ENCODE peak calls at places on chromosomes 13 and 19, in four cellular contexts. Q is stomach, D is uterus, L is IMR-90. K is an unnamed sample.

GRCh38 chr19:55070755-55071502 is 4.7 kb upstream of the EPS8L1 start:
- DNase-seq in D (no peak), L (peak), Q (peak), K (no peak)

GRCh38 chr13:58024103-58024502 is 392.6 kb downstream of the PCDH17 start:
- DNase-seq in L (no peak), D (no peak), Q (no peak), K (no peak)

GRCh38 chr13:95033890-95034289 is 267.4 kb downstream of the ABCC4 start:
- DNase-seq in Q (no peak), D (no peak), L (no peak), K (no peak)

GRCh38 chr19:4988770-4989251 is 19.9 kb downstream of the KDM4B start:
- DNase-seq in Q (no peak), L (peak), D (peak), K (peak)

GRCh38 chr13:65913173-65913572 is 1317.0 kb downstream of the PCDH9 start:
- DNase-seq in D (no peak), Q (no peak), L (peak), K (no peak)

GRCh38 chr13:53105881-53106280 is 77.3 kb downstream of the OLFM4 start:
- DNase-seq in D (no peak), L (no peak), Q (no peak), K (no peak)

GRCh38 chr13:112761701-112762689 is 72.2 kb downstream of the ATP11A start:
- DNase-seq in D (no peak), L (peak), Q (no peak), K (no peak)

GRCh38 chr19:3880471-3881271 is at the start of gene ATCAY:
- DNase-seq in L (no peak), D (no peak), Q (no peak), K (no peak)

GRCh38 chr19:14366529-14366928 is 14.7 kb upstream of the ADGRE5 start:
- DNase-seq in L (peak), D (no peak), Q (peak), K (peak)

GRCh38 chr13:36847541-36848045 is 28.6 kb downstream of the RFXAP start:
- DNase-seq in D (no peak), Q (peak), L (no peak), K (no peak)

GRCh38 chr13:91242652-91243051 is 104.8 kb upstream of the MIR17HG start:
- DNase-seq in L (no peak), Q (no peak), D (no peak), K (no peak)

GRCh38 chr19:15161028-15161984 is 39.5 kb downstream of the NOTCH3 start:
- DNase-seq in Q (no peak), L (peak), D (no peak), K (no peak)

GRCh38 chr19:10499550-10500246 is 3.5 kb downstream of the KEAP1 start:
- DNase-seq in Q (no peak), D (no peak), L (no peak), K (no peak)

GRCh38 chr13:79777504-79777903 is 296.5 kb downstream of the NDFIP2 start:
- DNase-seq in D (no peak), Q (no peak), L (no peak), K (no peak)

GRCh38 chr13:78743972-78744371 is 85.0 kb upstream of the OBI1 start:
- DNase-seq in Q (no peak), D (no peak), L (no peak), K (no peak)

GRCh38 chr13:78161266-78161665 is 242.6 kb upstream of the EDNRB start:
- DNase-seq in D (no peak), Q (no peak), L (no peak), K (no peak)

GRCh38 chr13:62119739-62120700 is 704.4 kb upstream of the PCDH20 start:
- DNase-seq in L (peak), D (no peak), Q (no peak), K (no peak)

GRCh38 chr13:40984670-40985366 is 34.3 kb downstream of the ELF1 start:
- DNase-seq in D (no peak), L (no peak), Q (no peak), K (no peak)

GRCh38 chr13:98301721-98302120 is 124.7 kb upstream of the RNF113B start:
- DNase-seq in L (peak), Q (no peak), D (no peak), K (no peak)

GRCh38 chr13:110617326-110618072 is 2.2 kb downstream of the NAXD start:
- DNase-seq in Q (peak), D (peak), L (peak), K (no peak)

GRCh38 chr13:24083722-24084421 is 76.6 kb upstream of the SPATA13 start:
- DNase-seq in D (no peak), Q (no peak), L (no peak), K (no peak)

DNA sequence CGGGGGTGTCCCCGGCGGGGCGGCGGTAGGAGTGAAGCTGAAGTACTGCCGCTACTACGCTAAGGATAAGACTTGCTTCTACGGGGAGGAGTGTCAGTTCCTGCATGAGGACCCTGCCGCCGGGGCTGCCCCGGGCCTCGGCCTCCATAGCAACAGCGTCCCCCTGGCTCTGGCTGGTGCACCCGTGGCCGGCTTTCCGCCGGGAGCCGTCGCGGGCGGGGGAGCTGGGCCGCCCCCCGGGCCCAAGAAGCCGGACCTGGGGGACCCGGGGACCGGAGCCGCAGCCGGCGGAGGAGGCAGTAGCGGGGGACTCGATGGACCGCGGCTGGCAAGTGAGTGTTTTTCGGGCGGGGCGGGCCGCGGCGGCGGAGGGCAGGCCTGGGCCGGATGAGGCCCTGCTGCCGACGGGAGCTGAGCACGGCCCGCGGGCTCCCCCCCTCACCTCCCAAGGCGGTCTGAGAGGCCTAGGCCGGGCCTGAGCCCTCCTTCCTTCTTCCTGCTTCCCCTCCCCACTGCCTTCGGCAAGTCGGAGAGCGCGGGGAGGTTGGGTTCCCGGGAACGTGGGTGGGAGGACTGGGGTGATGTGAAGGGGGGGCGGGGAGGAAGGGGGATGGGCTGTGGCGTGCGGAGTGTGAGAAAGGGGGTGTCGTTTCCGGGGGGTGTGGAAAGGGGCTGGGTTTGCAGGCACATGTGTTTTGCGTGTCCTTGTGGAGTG is 568 bp downstream of the PAN3 start:
- DNase-seq in Q (peak), D (peak), L (peak), K (peak)
- TF ChIP-seq POLR2A in Q (no peak), D (peak), L (peak), K (no peak)

GRCh38 chr13:59643239-59643865 is 520.4 kb downstream of the DIAPH3 start:
- DNase-seq in Q (no peak), D (no peak), L (no peak), K (no peak)

GRCh38 chr13:59638404-59638803 is 525.3 kb downstream of the DIAPH3 start:
- DNase-seq in D (no peak), L (no peak), Q (no peak), K (no peak)

GRCh38 chr13:59643906-59644626 is 519.7 kb downstream of the DIAPH3 start:
- DNase-seq in L (no peak), D (no peak), Q (no peak), K (no peak)

GRCh38 chr13:59641758-59642157 is 522.0 kb downstream of the DIAPH3 start:
- DNase-seq in L (no peak), Q (no peak), D (no peak), K (no peak)

GRCh38 chr13:59641261-59641660 is 522.5 kb downstream of the DIAPH3 start:
- DNase-seq in L (no peak), D (no peak), Q (no peak), K (no peak)
- TF ChIP-seq CTCF in L (no peak), D (no peak), Q (no peak), K (no peak)

GRCh38 chr19:27719034-27719433 is 1493.9 kb downstream of the UQCRFS1 start:
- DNase-seq in Q (no peak), D (no peak), L (no peak), K (no peak)
- H3K4me3 ChIP-seq in Q (no peak), D (no peak), L (no peak), K (no peak)

DNA sequence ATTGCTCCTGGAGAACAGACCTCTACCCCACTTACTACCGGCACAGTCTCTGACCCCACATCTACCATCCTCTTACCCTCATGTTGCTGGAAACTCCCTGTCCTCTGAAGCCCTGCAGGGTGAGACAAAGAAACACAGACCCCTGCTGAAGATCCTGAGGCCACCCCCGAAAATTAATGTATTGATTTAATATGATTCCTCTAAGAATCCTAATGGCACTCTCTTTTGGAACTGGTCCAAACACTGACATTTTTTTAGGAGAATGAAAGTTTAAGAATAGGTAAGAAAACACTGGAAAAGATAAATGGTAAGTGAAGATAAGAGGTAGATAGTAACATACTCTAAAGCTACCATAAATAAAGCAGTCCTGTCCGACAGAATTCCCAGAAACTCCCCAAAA is 5.3 kb downstream of the DMKN start:
- DNase-seq in L (no peak), Q (no peak), D (no peak), K (no peak)
- TF ChIP-seq POLR2A in L (no peak), Q (no peak), D (no peak), K (no peak)

DNA sequence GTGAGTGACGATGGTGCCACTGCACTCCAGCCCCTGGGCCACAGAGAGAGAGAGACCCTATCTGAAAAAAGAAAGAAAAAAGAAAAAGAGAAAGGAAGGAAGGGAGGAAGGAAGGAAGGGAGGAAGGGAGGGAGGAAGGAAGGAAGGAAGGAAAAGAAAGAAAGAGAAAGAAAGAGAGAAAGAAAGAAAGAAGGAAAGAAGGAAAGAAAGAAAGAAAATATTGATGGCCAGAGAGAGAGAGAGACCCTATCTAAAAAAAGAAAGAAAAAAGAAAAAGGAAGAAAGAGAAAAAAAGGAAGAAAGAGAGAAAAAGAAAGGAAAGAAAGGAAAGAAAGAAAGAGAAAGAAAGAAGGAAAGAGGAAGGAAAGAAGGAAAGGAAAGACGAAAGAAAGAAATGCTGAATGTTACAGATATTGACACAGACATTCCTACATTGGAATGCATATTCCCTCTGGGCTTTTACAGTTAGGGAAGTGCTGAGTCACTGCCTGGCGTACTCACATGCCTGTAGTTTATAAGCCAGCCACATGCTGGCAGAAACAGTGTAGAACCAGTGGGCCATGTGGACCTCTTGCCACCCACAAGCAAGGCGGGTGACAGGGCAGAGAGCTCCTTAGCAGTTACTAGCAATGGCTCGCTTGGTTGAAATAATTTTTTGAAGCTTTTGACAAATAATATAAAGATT is 34.6 kb upstream of the SLC46A3 start:
- DNase-seq in Q (peak), D (no peak), L (peak), K (no peak)
- TF ChIP-seq CTCF in Q (no peak), D (no peak), L (peak), K (no peak)

GRCh38 chr19:2394054-2394668 is 33.2 kb downstream of the TIMM13 start:
- DNase-seq in L (no peak), D (no peak), Q (no peak), K (no peak)
- H3K4me3 ChIP-seq in L (no peak), D (no peak), Q (no peak), K (no peak)

K was measured in lower leg skin.